ENCODE peak calls at places on chromosomes 12 and 14, in ten cellular contexts. N is CD4-positive, CD25-positive, alpha-beta regulatory T cell; Z is left lung; J is lung; Y is iPS DF 6.9; W is fibroblast of lung; L is heart right ventricle; A is A549; I is CD8-positive, alpha-beta T cell; C is sigmoid colon. D is an unnamed sample. For H3K4me1, the result is how much of the 10 kb centered on the place peaks cover.

GRCh38 chr14:92610849-92611271 is 97.3 kb downstream of the RIN3 start:
- DNase-seq in N (no peak), I (no peak), W (no peak), Z (no peak), L (no peak), J (no peak), A (no peak), Y (no peak), C (peak), D (no peak)

GRCh38 chr12:63937381-63938168 is 93.1 kb downstream of the SRGAP1 start:
- DNase-seq in Z (no peak), W (no peak), C (no peak), J (no peak), A (no peak), Y (no peak), I (no peak), N (no peak), L (no peak), D (no peak)

GRCh38 chr14:23237772-23238594 is at the start of gene RNF212B:
- DNase-seq in L (peak), C (peak), Z (peak), Y (peak), J (peak), A (peak), I (peak), N (peak), W (peak), D (peak)

GRCh38 chr12:109820921-109821381 is 12.2 kb downstream of the TRPV4 start:
- DNase-seq in C (no peak), Y (no peak), J (no peak), A (no peak), L (no peak), W (no peak), Z (no peak), N (no peak), I (no peak), D (no peak)

GRCh38 chr14:76346391-76347160 is 29.4 kb upstream of the ESRRB start:
- DNase-seq in W (no peak), N (no peak), J (no peak), L (no peak), C (no peak), I (no peak), Y (no peak), A (no peak), Z (no peak), D (no peak)

GRCh38 chr12:119475650-119476049 is 117.9 kb upstream of the TMEM233 start:
- DNase-seq in Z (no peak), W (no peak), J (no peak), C (no peak), N (no peak), A (no peak), I (no peak), L (no peak), Y (no peak), D (no peak)

GRCh38 chr14:92607251-92607650 is 93.7 kb downstream of the RIN3 start:
- DNase-seq in Y (no peak), L (no peak), C (no peak), N (no peak), J (no peak), Z (no peak), A (no peak), W (no peak), I (no peak), D (no peak)

GRCh38 chr14:53542692-53543091 is 389.6 kb upstream of the DDHD1 start:
- DNase-seq in Z (no peak), L (peak), W (peak), C (no peak), Y (no peak), J (peak), A (peak), I (no peak), N (no peak), D (no peak)

GRCh38 chr12:67484788-67485480 is 163.6 kb upstream of the DYRK2 start:
- DNase-seq in Z (no peak), W (no peak), J (no peak), L (no peak), Y (no peak), N (peak), I (peak), A (no peak), C (no peak), D (no peak)

GRCh38 chr12:442235-442884 is 17.4 kb upstream of the B4GALNT3 start:
- DNase-seq in N (peak), Y (no peak), A (peak), J (peak), W (peak), C (peak), L (peak), Z (no peak), I (peak), D (peak)

GRCh38 chr14:74213907-74214803 is 25.1 kb upstream of the VSX2 start:
- DNase-seq in Y (no peak), C (no peak), A (no peak), I (no peak), L (no peak), N (no peak), J (no peak), W (no peak), Z (peak), D (no peak)

GRCh38 chr12:108839011-108839889 is 18.1 kb downstream of the SSH1 start:
- DNase-seq in C (peak), I (no peak), Y (no peak), J (no peak), A (no peak), Z (no peak), N (no peak), L (peak), W (peak), D (peak)

GRCh38 chr12:91685917-91686316 is 459.7 kb downstream of the BTG1 start:
- DNase-seq in Z (no peak), Y (no peak), N (no peak), C (no peak), J (no peak), L (no peak), W (peak), A (peak), I (no peak), D (no peak)

GRCh38 chr14:35333347-35333730 is 41.2 kb downstream of the PSMA6 start:
- DNase-seq in N (no peak), J (no peak), I (no peak), C (no peak), W (no peak), Y (no peak), A (no peak), Z (no peak), L (no peak), D (no peak)
- H3K27ac ChIP-seq in N (peak), J (peak), I (peak), C (peak), W (no peak), Y (no peak), A (peak), Z (peak), L (peak), D (peak)

DNA sequence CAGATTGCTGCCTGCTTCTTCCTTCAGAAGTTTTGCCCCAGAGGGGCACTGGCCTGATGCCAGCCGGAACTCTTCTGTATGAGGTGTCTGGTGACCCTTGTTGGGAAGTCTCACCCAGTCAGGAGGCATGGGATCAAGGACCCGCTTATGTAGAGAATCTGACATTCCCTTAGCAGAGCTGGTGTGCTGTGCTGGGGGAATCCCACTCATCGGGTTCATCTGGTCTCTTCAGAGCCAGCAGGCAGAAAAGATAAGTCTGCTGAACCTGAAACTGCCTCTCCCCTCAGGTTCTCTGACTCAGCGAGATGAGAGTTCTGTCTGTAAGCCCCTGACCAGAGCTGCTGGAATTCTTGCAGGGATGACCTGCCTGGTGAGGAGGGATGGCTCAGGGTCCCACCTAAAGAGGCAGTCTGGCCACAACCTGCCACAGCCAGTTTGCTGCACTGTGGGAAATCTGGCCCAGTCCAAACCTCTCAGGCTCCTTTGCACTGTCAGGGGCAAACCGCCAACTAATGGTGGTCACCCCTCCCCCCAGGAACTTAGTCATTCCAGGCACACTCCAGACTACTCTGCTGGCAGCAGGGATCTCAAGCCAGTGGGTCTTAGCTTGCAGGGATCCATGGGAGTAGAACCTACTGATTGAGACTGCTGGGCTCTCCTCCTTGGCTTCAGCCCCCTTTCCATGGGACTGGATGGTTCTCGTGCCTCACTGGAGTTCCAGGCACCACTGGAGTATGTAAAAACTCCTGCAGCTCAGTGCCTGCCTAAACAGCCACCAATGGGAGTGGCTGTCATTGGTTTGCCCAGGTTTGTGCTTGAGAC is 4.1 kb downstream of the CLEC2D start:
- DNase-seq in L (peak), C (peak), Z (peak), A (peak), J (peak), N (peak), I (peak), W (peak), Y (no peak), D (no peak)
- H3K4me1 ChIP-seq in L (under half), C (under half), Z (under half), A (under half), J (under half), N (half or more), I (under half), W (under half), Y (under half), D (under half)

GRCh38 chr12:6093764-6094163 is 30.7 kb downstream of the VWF start:
- DNase-seq in Y (no peak), L (no peak), I (no peak), A (peak), C (peak), J (no peak), Z (no peak), W (no peak), N (no peak), D (no peak)
- H3K27ac ChIP-seq in Y (no peak), L (peak), I (no peak), A (peak), C (peak), J (peak), Z (peak), W (peak), N (no peak), D (peak)

GRCh38 chr14:52026921-52027320 is 37.6 kb downstream of the RTRAF start:
- DNase-seq in L (no peak), W (no peak), C (no peak), J (no peak), Y (no peak), A (no peak), N (no peak), Z (no peak), I (no peak), D (no peak)
- H3K4me1 ChIP-seq in L (half or more), W (under half), C (under half), J (under half), Y (under half), A (under half), N (under half), Z (under half), I (under half), D (half or more)

GRCh38 chr12:130770413-130771028 is 54.4 kb upstream of the RIMBP2 start:
- DNase-seq in L (no peak), I (no peak), Y (no peak), J (no peak), A (no peak), W (no peak), N (no peak), C (no peak), Z (no peak), D (no peak)
- H3K27ac ChIP-seq in L (no peak), I (no peak), Y (no peak), J (no peak), A (no peak), W (no peak), N (no peak), C (no peak), Z (no peak), D (no peak)

DNA sequence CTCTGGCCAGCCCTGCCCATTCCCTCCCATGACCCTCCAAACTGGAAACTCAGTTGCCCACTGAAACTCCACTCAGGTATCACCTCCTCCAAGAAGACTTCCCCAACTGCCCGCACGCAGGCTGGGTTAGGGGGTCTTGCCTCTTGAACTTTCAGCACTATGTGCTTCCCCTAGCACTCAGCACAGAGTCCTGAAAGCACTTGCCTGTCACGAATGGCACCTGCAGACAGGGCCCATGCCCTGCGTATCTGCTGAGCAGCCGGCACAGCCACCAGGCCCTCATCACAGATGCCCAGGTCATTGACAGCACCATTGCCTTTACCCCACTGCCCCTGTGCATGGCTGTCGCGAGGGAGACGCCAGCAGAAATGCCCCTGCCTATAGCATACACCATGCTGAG is 11.2 kb downstream of the CCDC88C start:
- DNase-seq in C (no peak), Z (no peak), L (no peak), Y (no peak), I (no peak), J (no peak), N (no peak), W (no peak), A (no peak), D (no peak)
- H3K4me1 ChIP-seq in C (under half), Z (under half), L (under half), Y (under half), I (half or more), J (under half), N (half or more), W (under half), A (under half), D (under half)

GRCh38 chr12:50568338-50569155 is 63.8 kb downstream of the DIP2B start:
- DNase-seq in I (no peak), Z (no peak), J (no peak), C (no peak), W (peak), L (no peak), A (no peak), Y (no peak), N (no peak), D (no peak)
- H3K27ac ChIP-seq in I (no peak), Z (peak), J (peak), C (peak), W (peak), L (peak), A (peak), Y (no peak), N (no peak), D (peak)

DNA sequence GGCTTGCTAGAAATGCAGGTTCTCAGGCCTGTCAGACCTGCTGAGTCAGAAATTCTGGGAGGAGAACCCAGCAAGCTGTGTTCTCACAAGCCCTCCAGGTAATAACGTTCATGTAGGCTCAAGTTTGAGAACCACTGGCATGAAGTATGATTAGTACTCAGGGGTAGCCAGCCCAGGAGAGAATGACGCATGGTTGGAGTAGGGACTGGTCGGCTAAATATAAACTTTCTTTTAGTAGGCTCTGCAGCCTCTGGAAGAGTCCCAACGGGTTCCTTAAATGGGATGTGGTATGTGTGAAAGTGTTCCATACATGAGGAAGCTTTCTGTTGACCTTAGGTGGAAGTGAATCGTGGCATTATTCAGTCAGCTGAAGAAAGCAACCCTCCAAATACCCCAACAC is 209.3 kb downstream of the SLC41A2 start:
- DNase-seq in C (peak), Z (no peak), J (no peak), Y (no peak), I (no peak), A (no peak), L (peak), N (no peak), W (peak), D (peak)
- H3K4me1 ChIP-seq in C (under half), Z (under half), J (under half), Y (under half), I (under half), A (under half), L (under half), N (under half), W (under half), D (under half)